ENCODE peak calls at places on chromosomes 3 and 15, in eight cellular contexts. Y is neural crest cell, U is thyroid gland, G is nephron progenitor cell, D is colonic mucosa, J is heart left ventricle, K is SK-N-SH, Z is HEK293T. O is an unnamed sample.

GRCh38 chr3:195258449-195259145 is 12.4 kb downstream of the XXYLT1 start:
- DNase-seq in G (no peak), J (no peak), D (peak; percentile 16), U (no peak), K (no peak), Z (no peak), Y (no peak), O (peak; percentile 47)

GRCh38 chr15:94317211-94317610 is 85.8 kb downstream of the MCTP2 start:
- DNase-seq in K (no peak), G (no peak), U (no peak), J (no peak), Y (no peak), Z (no peak), D (no peak), O (no peak)

GRCh38 chr15:90887037-90887481 is 2.8 kb downstream of the FES start:
- DNase-seq in G (no peak), J (peak; percentile 60), K (no peak), Y (no peak), U (no peak), Z (no peak), D (no peak), O (no peak)

GRCh38 chr15:30940359-30940758 is 36.6 kb downstream of the FAN1 start:
- DNase-seq in D (no peak), K (no peak), Z (no peak), Y (no peak), G (no peak), J (no peak), U (peak; percentile 64), O (no peak)

GRCh38 chr3:13963137-13963886 is 83.4 kb upstream of the WNT7A start:
- DNase-seq in G (no peak), K (no peak), J (no peak), Y (no peak), Z (no peak), D (no peak), U (no peak), O (no peak)

GRCh38 chr3:119660474-119661150 is at the start of gene POPDC2:
- DNase-seq in G (no peak), K (peak; percentile 75), U (no peak), Y (no peak), J (no peak), D (no peak), Z (no peak), O (no peak)

GRCh38 chr3:76760336-76760735 is 279.6 kb upstream of the ROBO2 start:
- DNase-seq in Z (no peak), Y (no peak), D (no peak), G (no peak), J (no peak), K (no peak), U (no peak), O (peak; percentile 82)

GRCh38 chr3:105040026-105040622 is 326.6 kb upstream of the ALCAM start:
- DNase-seq in Y (no peak), Z (no peak), U (no peak), D (no peak), G (no peak), J (no peak), K (peak; percentile 10), O (no peak)

GRCh38 chr3:157030712-157031111 is 129.2 kb downstream of the CCNL1 start:
- DNase-seq in K (no peak), Z (no peak), U (no peak), J (no peak), Y (no peak), G (no peak), D (no peak), O (no peak)

GRCh38 chr3:32662638-32663037 is 22.4 kb upstream of the CNOT10 start:
- DNase-seq in Y (no peak), J (no peak), G (no peak), K (no peak), D (no peak), U (no peak), Z (no peak), O (no peak)

GRCh38 chr3:156812521-156813335 is 13.4 kb upstream of the LEKR1 start:
- DNase-seq in Y (no peak), D (peak; percentile 32), J (no peak), U (no peak), G (no peak), K (no peak), Z (peak; percentile 20), O (no peak)

GRCh38 chr3:172065967-172066762 is 26.8 kb downstream of the FNDC3B start:
- DNase-seq in D (peak; percentile 52), J (no peak), G (no peak), U (no peak), K (no peak), Z (no peak), Y (no peak), O (no peak)

GRCh38 chr3:174767406-174767805 is 91.7 kb upstream of the NAALADL2 start:
- DNase-seq in K (no peak), Z (no peak), Y (no peak), U (no peak), G (no peak), J (no peak), D (no peak), O (no peak)

GRCh38 chr3:182533394-182533793 is 259.9 kb upstream of the ATP11B start:
- DNase-seq in J (no peak), Z (no peak), D (no peak), G (no peak), K (no peak), U (no peak), Y (no peak), O (no peak)

GRCh38 chr3:192063570-192063969 is 602.6 kb downstream of the PYDC2 start:
- DNase-seq in Z (no peak), Y (peak; percentile 4), D (no peak), K (peak; percentile 1), J (peak; percentile 64), U (no peak), G (no peak), O (no peak)

GRCh38 chr3:111200027-111200426 is 128.4 kb downstream of the NECTIN3 start:
- DNase-seq in G (no peak), U (no peak), K (no peak), Z (no peak), Y (no peak), J (no peak), D (no peak), O (peak; percentile 7)

GRCh38 chr15:33618300-33618699 is 307.5 kb downstream of the RYR3 start:
- DNase-seq in J (no peak), K (no peak), G (no peak), Z (no peak), U (no peak), Y (no peak), D (no peak), O (peak; percentile 32)

GRCh38 chr3:158742861-158743260 is 10.6 kb upstream of the RARRES1 start:
- DNase-seq in K (no peak), U (no peak), D (no peak), J (no peak), Y (no peak), Z (no peak), G (no peak), O (no peak)

GRCh38 chr3:154098396-154098795 is 22.8 kb upstream of the ARHGEF26 start:
- DNase-seq in Y (no peak), G (no peak), D (no peak), Z (no peak), J (no peak), K (no peak), U (no peak), O (no peak)

GRCh38 chr3:118269537-118270125 is 765.0 kb downstream of the IGSF11 start:
- DNase-seq in D (no peak), G (no peak), J (peak; percentile 55), Z (no peak), Y (no peak), U (no peak), K (no peak), O (no peak)

GRCh38 chr3:87982421-87982820 is 76.4 kb downstream of the CGGBP1 start:
- DNase-seq in J (no peak), G (no peak), Z (no peak), D (no peak), U (peak; percentile 68), K (no peak), Y (no peak), O (no peak)

GRCh38 chr15:36601497-36601932 is 22.1 kb downstream of the CDIN1 start:
- DNase-seq in D (no peak), Z (no peak), G (no peak), U (peak; percentile 6), Y (no peak), J (no peak), K (no peak), O (no peak)

GRCh38 chr3:30078736-30079135 is 527.7 kb upstream of the TGFBR2 start:
- DNase-seq in U (no peak), Z (no peak), K (no peak), D (peak; percentile 58), G (no peak), J (no peak), Y (no peak), O (no peak)

GRCh38 chr3:14440531-14441239 is 38.3 kb downstream of the SLC6A6 start:
- DNase-seq in K (peak; percentile 88), U (peak; percentile 78), Y (peak; percentile 31), D (no peak), Z (no peak), G (peak; percentile 58), J (no peak), O (peak; percentile 52)

GRCh38 chr15:100778831-100779288 is 100.8 kb upstream of the ALDH1A3 start:
- DNase-seq in J (no peak), D (peak; percentile 10), K (no peak), Z (no peak), G (no peak), Y (no peak), U (no peak), O (no peak)

GRCh38 chr3:129502641-129503386 is 25.6 kb upstream of the RHO start:
- DNase-seq in Z (no peak), J (peak; percentile 60), D (no peak), K (no peak), G (no peak), Y (no peak), U (no peak), O (no peak)

GRCh38 chr15:98866503-98866902 is 141.1 kb downstream of the PGPEP1L start:
- DNase-seq in D (no peak), G (no peak), K (peak; percentile 59), U (no peak), Z (no peak), J (no peak), Y (no peak), O (no peak)

GRCh38 chr3:4614927-4615326 is 121.8 kb downstream of the ITPR1 start:
- DNase-seq in G (no peak), J (no peak), K (no peak), D (no peak), U (no peak), Y (no peak), Z (no peak), O (no peak)

GRCh38 chr3:72011495-72011894 is 226.5 kb upstream of the PROK2 start:
- DNase-seq in G (no peak), Y (no peak), D (no peak), U (peak; percentile 40), Z (no peak), J (no peak), K (no peak), O (no peak)

GRCh38 chr15:101810905-101811304 is 1.1 kb upstream of the OR4F15 start:
- DNase-seq in K (no peak), Y (no peak), G (no peak), D (no peak), Z (no peak), U (no peak), J (no peak), O (no peak)

O was measured in SJCRH30.